ENCODE peak calls at places on chromosomes 3 and 15, in seven cellular contexts. P is tibial artery; F is upper lobe of left lung; H is GM06990; G is body of pancreas; C is naive thymus-derived CD4-positive, alpha-beta T cell; U is AG04450. D is an unnamed sample.

GRCh38 chr15:29124581-29125381 is 144.8 kb downstream of the NSMCE3 start:
- DNase-seq in P (no peak), C (no peak), U (no peak), G (no peak), H (no peak), F (no peak), D (no peak)

GRCh38 chr15:75687486-75688277 is 25.0 kb downstream of the CSPG4 start:
- DNase-seq in G (no peak), C (no peak), P (no peak), F (peak), H (no peak), U (no peak), D (no peak)

GRCh38 chr15:33994005-33994615 is 25.8 kb downstream of the CHRM5 start:
- DNase-seq in H (no peak), U (no peak), C (no peak), G (no peak), P (no peak), F (no peak), D (no peak)

GRCh38 chr3:188076176-188076575 is 77.8 kb upstream of the LPP start:
- DNase-seq in F (peak), H (no peak), P (peak), C (no peak), U (no peak), G (no peak), D (no peak)

GRCh38 chr15:86624261-86625036 is 544.8 kb downstream of the AGBL1 start:
- DNase-seq in G (peak), F (no peak), H (no peak), P (peak), U (no peak), C (peak), D (peak)

GRCh38 chr3:112651516-112651915 is 10.6 kb upstream of the CCDC80 start:
- DNase-seq in F (no peak), C (no peak), U (no peak), P (no peak), G (no peak), H (no peak), D (no peak)

GRCh38 chr3:194871143-194871863 is 185.6 kb downstream of the FAM43A start:
- DNase-seq in H (peak), F (peak), U (peak), P (peak), G (peak), C (no peak), D (no peak)

GRCh38 chr3:63471781-63472180 is 180.7 kb upstream of the SNTN start:
- DNase-seq in U (no peak), P (no peak), F (peak), G (no peak), H (no peak), C (no peak), D (no peak)

GRCh38 chr3:138861755-138862333 is 27.1 kb upstream of the PIK3CB start:
- DNase-seq in U (no peak), G (no peak), P (no peak), C (no peak), H (no peak), F (no peak), D (no peak)

GRCh38 chr15:98873441-98874218 is 134.0 kb downstream of the PGPEP1L start:
- DNase-seq in H (no peak), P (no peak), F (no peak), C (no peak), U (no peak), G (no peak), D (no peak)

DNA sequence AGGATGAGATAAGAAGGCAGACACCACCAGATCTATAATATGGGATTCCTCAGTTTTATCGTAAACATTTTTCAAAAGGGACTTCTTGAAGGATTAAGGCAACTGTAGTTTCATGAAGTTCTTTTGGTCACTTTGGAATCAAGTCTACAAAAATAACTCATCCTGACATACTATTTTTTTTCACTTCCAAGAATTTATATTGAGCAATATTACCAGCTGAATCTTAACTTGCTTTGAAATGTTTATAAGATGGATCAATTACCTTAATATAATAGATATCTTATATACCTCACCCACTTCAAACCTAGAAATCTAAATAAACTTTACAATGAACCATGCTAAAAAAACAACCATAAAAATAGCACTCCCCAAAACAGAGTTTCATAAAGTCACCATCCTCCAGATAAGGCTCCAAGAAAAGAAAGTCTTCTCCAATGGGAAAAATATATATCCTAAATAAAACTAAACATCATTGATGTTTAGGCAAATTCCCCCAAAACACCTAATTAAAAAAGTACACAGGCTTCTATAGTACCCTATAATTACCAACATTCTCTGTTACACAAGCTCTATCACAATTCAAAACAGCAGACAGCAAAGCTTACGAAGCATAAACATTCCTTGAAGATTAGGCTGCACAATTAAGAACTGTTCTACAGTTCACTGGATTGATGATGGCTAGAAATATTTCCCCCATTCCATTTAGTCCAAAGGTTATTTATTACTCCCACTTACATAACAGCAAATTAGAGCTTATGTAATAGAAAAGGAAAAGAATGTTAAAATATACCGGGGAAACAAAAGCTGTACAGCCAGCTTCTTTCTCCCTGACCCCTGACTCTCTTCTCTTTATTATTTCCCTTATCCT is 49.6 kb downstream of the UACA start:
- DNase-seq in P (no peak), U (no peak), H (no peak), G (no peak), C (no peak), F (no peak), D (no peak)
- H3K4me3 ChIP-seq in P (peak), U (no peak), H (no peak), G (no peak), C (no peak), F (no peak), D (no peak)

DNA sequence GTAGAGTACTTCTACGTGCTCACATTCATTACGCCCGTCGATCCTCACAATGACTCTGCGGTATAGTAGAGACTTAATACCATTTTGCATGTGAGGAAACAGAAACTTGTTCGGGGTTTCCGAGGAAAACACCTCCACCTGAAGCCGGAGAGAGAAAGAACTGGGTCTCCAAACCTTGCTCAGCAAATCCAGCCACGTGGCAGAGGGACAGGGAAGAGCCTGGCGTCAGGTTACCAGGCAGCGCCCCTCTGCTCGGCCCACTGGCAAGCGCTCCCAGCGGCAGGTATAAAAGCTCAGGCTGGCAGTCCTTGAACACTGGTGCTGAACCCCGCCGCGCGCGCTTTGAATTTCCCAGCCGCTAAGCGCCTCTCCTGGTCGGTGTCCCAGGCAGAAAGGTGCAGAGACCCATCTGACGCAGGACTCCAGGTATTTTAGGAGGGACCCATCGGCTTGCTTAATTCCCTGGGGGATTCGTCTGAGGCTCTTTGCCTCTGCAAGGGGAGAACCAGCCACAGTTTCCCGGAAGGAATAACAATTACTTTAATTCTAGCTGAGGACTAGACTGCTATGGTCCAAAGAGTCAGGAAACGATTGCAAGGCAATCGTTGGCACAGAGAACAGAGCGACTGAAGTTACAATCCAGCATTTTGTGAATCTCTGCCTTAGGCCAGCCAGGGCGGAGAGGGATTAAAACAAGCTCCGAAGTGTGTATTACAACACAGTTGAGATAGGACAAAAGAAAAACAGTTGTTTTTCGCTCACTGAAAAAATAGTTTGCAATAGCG is at the start of gene C2CD4A:
- DNase-seq in F (peak), G (peak), P (peak), C (peak), H (peak), U (no peak), D (peak)
- H3K4me3 ChIP-seq in F (peak), G (no peak), P (peak), C (peak), H (peak), U (peak), D (peak)

GRCh38 chr3:184229424-184230080 is at the start of gene VWA5B2:
- DNase-seq in C (peak), F (peak), G (peak), P (no peak), U (no peak), H (peak), D (peak)
- H3K4me3 ChIP-seq in C (peak), F (peak), G (peak), P (peak), U (peak), H (peak), D (peak)

GRCh38 chr15:42274693-42274971 is 1.4 kb upstream of the TMEM87A start:
- DNase-seq in H (no peak), C (no peak), F (no peak), G (no peak), P (no peak), U (no peak), D (no peak)

GRCh38 chr15:42276762-42277161 is 3.5 kb upstream of the TMEM87A start:
- DNase-seq in G (no peak), U (no peak), P (no peak), C (no peak), H (no peak), F (no peak), D (no peak)

GRCh38 chr15:42273099-42273899 is at the start of the genes GANC and TMEM87A:
- DNase-seq in C (peak), F (peak), P (peak), H (peak), U (peak), G (peak), D (peak)

GRCh38 chr15:42273900-42274692 is 863 bp upstream of the TMEM87A start:
- DNase-seq in C (peak), H (peak), F (no peak), U (no peak), P (peak), G (peak), D (peak)

GRCh38 chr15:42275780-42276395 is 2.7 kb upstream of the TMEM87A start:
- DNase-seq in C (no peak), G (no peak), P (no peak), F (no peak), H (no peak), U (no peak), D (no peak)
- H3K4me3 ChIP-seq in C (no peak), G (no peak), P (peak), F (peak), H (peak), U (no peak), D (peak)

GRCh38 chr3:15634671-15635661 is 33.4 kb downstream of the BTD start:
- DNase-seq in F (no peak), C (no peak), G (peak), P (no peak), H (no peak), U (no peak), D (no peak)
- H3K4me3 ChIP-seq in F (no peak), C (no peak), G (no peak), P (no peak), H (no peak), U (no peak), D (no peak)

GRCh38 chr3:4341336-4341675 is 38.1 kb downstream of the SETMAR start:
- DNase-seq in G (no peak), F (no peak), U (no peak), C (no peak), H (no peak), P (no peak), D (no peak)

GRCh38 chr3:4338751-4339150 is 35.6 kb downstream of the SETMAR start:
- DNase-seq in F (no peak), H (no peak), C (no peak), P (no peak), U (no peak), G (no peak), D (no peak)

GRCh38 chr3:4343258-4343657 is 40.1 kb downstream of the SETMAR start:
- DNase-seq in U (no peak), G (no peak), H (no peak), C (no peak), P (no peak), F (no peak), D (no peak)

GRCh38 chr3:4340077-4340410 is 36.9 kb downstream of the SETMAR start:
- DNase-seq in F (no peak), C (no peak), G (no peak), H (no peak), P (no peak), U (no peak), D (no peak)

DNA sequence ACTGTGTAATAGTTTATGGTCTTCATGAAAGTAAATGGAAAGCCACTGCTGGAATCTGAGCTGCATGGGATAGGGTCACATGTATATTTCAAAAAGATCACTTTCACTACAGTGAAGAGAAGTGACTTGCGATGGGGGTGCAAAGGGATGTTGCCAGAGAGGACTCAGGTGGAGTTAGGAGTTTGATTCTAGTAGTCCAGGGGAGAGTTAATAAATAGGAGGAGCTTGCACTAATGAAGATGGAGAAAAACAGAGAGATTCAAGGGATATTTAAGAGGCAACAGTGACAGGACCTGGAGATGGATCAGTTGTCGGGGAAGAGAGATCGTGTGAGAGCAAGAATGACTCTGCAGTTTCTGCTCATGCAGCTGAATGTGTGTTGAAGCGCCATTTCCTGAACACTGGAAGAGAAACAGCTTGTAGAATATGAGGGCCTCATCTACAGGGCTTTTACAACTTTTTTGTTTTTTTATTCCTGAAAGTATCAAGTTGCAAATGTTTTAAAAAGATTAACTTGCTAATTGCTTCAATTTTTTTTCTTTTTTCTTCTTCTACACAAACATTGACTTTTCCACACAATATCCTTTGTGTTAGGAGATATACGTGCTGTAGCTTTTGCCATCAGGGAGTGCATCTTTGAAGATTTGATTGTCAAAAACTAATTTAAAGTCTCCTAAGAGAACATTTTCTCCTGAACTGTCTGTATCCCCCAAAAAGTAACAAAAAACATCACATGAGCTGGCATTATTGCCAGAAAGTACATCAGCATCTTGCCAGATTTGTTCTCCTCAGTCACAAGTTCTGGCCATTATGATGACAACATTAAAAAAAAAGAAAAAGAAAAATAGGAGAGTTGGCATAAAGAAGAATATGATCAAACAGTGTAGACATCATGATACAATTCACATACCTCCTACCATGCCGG is 37.5 kb downstream of the SETMAR start:
- DNase-seq in H (no peak), C (no peak), U (no peak), P (no peak), G (no peak), F (no peak), D (no peak)
- H3K4me3 ChIP-seq in H (no peak), C (no peak), U (no peak), P (no peak), G (no peak), F (no peak), D (no peak)

GRCh38 chr3:29283297-29283681 is 2.4 kb downstream of the RBMS3 start:
- DNase-seq in F (no peak), G (no peak), U (no peak), C (no peak), P (no peak), H (no peak), D (no peak)

GRCh38 chr3:29285356-29286070 is 4.6 kb downstream of the RBMS3 start:
- DNase-seq in G (no peak), H (no peak), C (no peak), P (no peak), F (no peak), U (no peak), D (no peak)

GRCh38 chr3:29284578-29284977 is 3.7 kb downstream of the RBMS3 start:
- DNase-seq in C (no peak), F (no peak), U (no peak), G (no peak), P (no peak), H (no peak), D (no peak)

GRCh38 chr3:29282431-29283296 is 1.8 kb downstream of the RBMS3 start:
- DNase-seq in P (no peak), C (no peak), H (no peak), U (no peak), F (no peak), G (no peak), D (no peak)

DNA sequence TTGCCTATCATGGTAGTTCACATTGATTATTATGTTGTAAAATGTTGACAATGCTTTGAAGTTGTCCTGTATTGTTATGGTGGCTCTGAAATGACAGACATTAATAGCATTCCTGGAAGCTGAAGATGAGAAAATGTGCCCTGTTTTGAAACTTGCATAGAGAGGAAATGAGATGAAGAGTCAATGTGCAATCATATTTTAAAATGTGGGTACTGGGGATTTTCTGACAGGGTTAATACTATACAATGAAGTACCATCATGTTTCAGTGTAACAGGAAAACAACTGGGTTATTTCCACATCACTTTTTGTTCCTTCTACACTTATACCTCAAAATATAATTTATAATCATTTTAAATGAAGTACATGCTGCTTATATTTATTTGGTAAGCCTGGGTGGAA is 2.9 kb downstream of the RBMS3 start:
- DNase-seq in F (no peak), P (no peak), G (no peak), C (no peak), H (no peak), U (no peak), D (no peak)
- H3K4me3 ChIP-seq in F (peak), P (peak), G (no peak), C (no peak), H (no peak), U (peak), D (no peak)

DNA sequence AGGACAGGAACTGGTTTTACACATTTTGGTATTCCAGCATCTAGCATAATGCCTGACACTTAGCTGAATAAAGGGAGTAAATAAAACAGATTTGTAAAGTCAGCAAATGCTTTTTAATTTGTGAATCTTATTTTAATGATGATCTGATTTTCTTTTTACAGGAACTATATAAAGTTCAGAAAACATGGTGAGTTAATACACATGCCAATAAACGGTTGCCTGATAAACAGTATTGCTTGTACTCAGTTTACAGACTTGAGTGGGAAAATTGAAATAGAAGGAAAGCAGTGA is 1.4 kb downstream of the PSMA4 start:
- DNase-seq in P (no peak), C (no peak), H (no peak), G (no peak), U (no peak), F (no peak), D (no peak)
- H3K4me3 ChIP-seq in P (no peak), C (peak), H (peak), G (no peak), U (peak), F (peak), D (peak)

GRCh38 chr15:61835029-61835428 is 225.2 kb downstream of the VPS13C start:
- DNase-seq in C (no peak), P (no peak), G (no peak), U (no peak), F (peak), H (no peak), D (no peak)
- H3K4me3 ChIP-seq in C (no peak), P (peak), G (no peak), U (no peak), F (no peak), H (no peak), D (no peak)

GRCh38 chr15:68795298-68795848 is 25.3 kb downstream of the ANP32A start:
- DNase-seq in G (peak), H (peak), U (no peak), P (peak), F (peak), C (peak), D (peak)
- H3K4me3 ChIP-seq in G (no peak), H (peak), U (no peak), P (peak), F (peak), C (no peak), D (peak)

D was measured in effector memory CD4-positive, alpha-beta T cell.